ENCODE peak calls at places on chromosomes 12 and 14, in eight cellular contexts. F is choroid plexus epithelial cell, V is SK-N-MC, B is coronary artery, X is cerebellum, W is transverse colon, G is endothelial cell, A is ELF-1. T is an unnamed sample.

GRCh38 chr12:63897931-63898330 is 53.4 kb downstream of the SRGAP1 start:
- DNase-seq in F (peak; percentile 70), V (peak; percentile 57), B (no peak), X (no peak), W (no peak), G (peak; percentile 50), A (no peak), T (peak; percentile 13)

GRCh38 chr14:61603736-61604135 is 91.6 kb upstream of the HIF1A start:
- DNase-seq in F (peak; percentile 86), V (no peak), B (no peak), X (no peak), W (no peak), G (no peak), A (no peak), T (no peak)

GRCh38 chr12:43210437-43211197 is 341.4 kb downstream of the ADAMTS20 start:
- DNase-seq in F (peak; percentile 78), V (no peak), B (no peak), X (no peak), W (no peak), G (no peak), A (peak; percentile 10), T (no peak)

GRCh38 chr14:31543969-31544799 is 17.0 kb upstream of the NUBPL start:
- DNase-seq in F (peak; percentile 57), V (no peak), B (no peak), X (no peak), W (no peak), G (no peak), A (no peak), T (no peak)

GRCh38 chr12:69392146-69392928 is 32.8 kb downstream of the YEATS4 start:
- DNase-seq in F (no peak), V (no peak), B (no peak), X (no peak), W (no peak), G (no peak), A (no peak), T (no peak)

GRCh38 chr14:63200035-63200740 is 4.1 kb upstream of the RHOJ start:
- DNase-seq in F (no peak), V (no peak), B (no peak), X (no peak), W (no peak), G (no peak), A (no peak), T (no peak)

GRCh38 chr14:24249230-24250021 is 7.0 kb upstream of the TINF2 start:
- DNase-seq in F (no peak), V (no peak), B (no peak), X (no peak), W (peak; percentile 3), G (no peak), A (no peak), T (no peak)

GRCh38 chr12:25017336-25017735 is 68.4 kb upstream of the BCAT1 start:
- DNase-seq in F (peak; percentile 6), V (no peak), B (no peak), X (no peak), W (no peak), G (no peak), A (no peak), T (no peak)

GRCh38 chr14:65703996-65704395 is 291.5 kb downstream of the FUT8 start:
- DNase-seq in F (peak; percentile 4), V (no peak), B (no peak), X (no peak), W (no peak), G (no peak), A (no peak), T (no peak)

GRCh38 chr14:95493976-95494375 is 22.5 kb downstream of the SYNE3 start:
- DNase-seq in F (no peak), V (no peak), B (no peak), X (no peak), W (no peak), G (no peak), A (no peak), T (no peak)

GRCh38 chr12:83827860-83828259 is 1084.7 kb downstream of the SLC6A15 start:
- DNase-seq in F (peak; percentile 70), V (no peak), B (no peak), X (no peak), W (no peak), G (no peak), A (peak; percentile 65), T (no peak)

GRCh38 chr14:33679461-33680225 is 271.2 kb downstream of the EGLN3 start:
- DNase-seq in F (peak; percentile 38), V (no peak), B (no peak), X (no peak), W (no peak), G (no peak), A (no peak), T (no peak)

GRCh38 chr12:27460471-27460978 is 14.0 kb downstream of the SMCO2 start:
- DNase-seq in F (peak; percentile 39), V (no peak), B (no peak), X (no peak), W (peak; percentile 19), G (no peak), A (no peak), T (peak; percentile 58)

GRCh38 chr12:115049617-115050016 is 365.6 kb upstream of the TBX3 start:
- DNase-seq in F (peak; percentile 32), V (no peak), B (no peak), X (no peak), W (no peak), G (no peak), A (no peak), T (no peak)

GRCh38 chr12:54688309-54689033 is 40.3 kb upstream of the DCD start:
- DNase-seq in F (no peak), V (no peak), B (no peak), X (no peak), W (no peak), G (no peak), A (no peak), T (no peak)

GRCh38 chr12:96371138-96371786 is 29.0 kb downstream of the CDK17 start:
- DNase-seq in F (peak; percentile 55), V (no peak), B (no peak), X (no peak), W (no peak), G (no peak), A (no peak), T (no peak)

GRCh38 chr14:72678360-72678759 is 215.5 kb downstream of the DPF3 start:
- DNase-seq in F (peak; percentile 69), V (no peak), B (no peak), X (no peak), W (no peak), G (no peak), A (no peak), T (no peak)

GRCh38 chr14:49464885-49465284 is 121.3 kb downstream of the RPS29 start:
- DNase-seq in F (peak; percentile 3), V (no peak), B (no peak), X (no peak), W (no peak), G (peak; percentile 11), A (peak; percentile 40), T (no peak)

GRCh38 chr14:99158150-99158549 is 113.8 kb downstream of the BCL11B start:
- DNase-seq in F (no peak), V (no peak), B (no peak), X (no peak), W (no peak), G (no peak), A (no peak), T (peak; percentile 20)

GRCh38 chr12:44565163-44565562 is 311.0 kb downstream of the NELL2 start:
- DNase-seq in F (no peak), V (no peak), B (no peak), X (no peak), W (no peak), G (no peak), A (no peak), T (no peak)

GRCh38 chr14:33509454-33509853 is 441.4 kb downstream of the EGLN3 start:
- DNase-seq in F (no peak), V (no peak), B (no peak), X (no peak), W (no peak), G (no peak), A (no peak), T (no peak)

GRCh38 chr12:12511021-12511783 is 51.5 kb downstream of the DUSP16 start:
- DNase-seq in F (no peak), V (no peak), B (no peak), X (no peak), W (no peak), G (no peak), A (no peak), T (no peak)

GRCh38 chr14:24441904-24442239 is 704 bp downstream of the SDR39U1 start:
- DNase-seq in F (no peak), V (no peak), B (no peak), X (no peak), W (peak; percentile 35), G (no peak), A (no peak), T (no peak)

GRCh38 chr14:43155258-43155657 is 1351.8 kb downstream of the FSCB start:
- DNase-seq in F (no peak), V (no peak), B (no peak), X (no peak), W (no peak), G (no peak), A (no peak), T (no peak)

GRCh38 chr12:122793685-122794106 is 19.3 kb downstream of the CCDC62 start:
- DNase-seq in F (peak; percentile 76), V (peak; percentile 62), B (no peak), X (peak; percentile 65), W (no peak), G (peak; percentile 9), A (peak; percentile 14), T (no peak)